ENCODE peak calls at places on chromosomes 13 and 19, in five cellular contexts. Z is suprapubic skin, I is choroid plexus epithelial cell, W is type B pancreatic cell, A is astrocyte. S is an unnamed sample.

GRCh38 chr19:35100588-35101533 is 14.8 kb upstream of the FXYD3 start:
- DNase-seq in Z (no peak), I (no peak), W (no peak), A (no peak), S (no peak)

GRCh38 chr13:109764474-109765292 is 21.7 kb downstream of the IRS2 start:
- DNase-seq in Z (no peak), I (no peak), W (no peak), A (peak), S (no peak)

GRCh38 chr13:111472559-111473460 is 152.4 kb downstream of the TEX29 start:
- DNase-seq in Z (peak), I (no peak), W (peak), A (no peak), S (no peak)

GRCh38 chr19:2055871-2056809 is 5.1 kb upstream of the MKNK2 start:
- DNase-seq in Z (no peak), I (peak), W (peak), A (peak), S (no peak)

GRCh38 chr13:39788097-39788496 is 132.6 kb downstream of the COG6 start:
- DNase-seq in Z (no peak), I (no peak), W (no peak), A (no peak), S (no peak)

GRCh38 chr19:13430790-13431582 is 75.3 kb downstream of the CACNA1A start:
- DNase-seq in Z (no peak), I (peak), W (no peak), A (peak), S (peak)

GRCh38 chr13:43514326-43514725 is 272.4 kb downstream of the ENOX1 start:
- DNase-seq in Z (no peak), I (no peak), W (no peak), A (no peak), S (no peak)

GRCh38 chr19:9309974-9310446 is 372 bp upstream of the ZNF699 start:
- DNase-seq in Z (peak), I (peak), W (peak), A (no peak), S (peak)

GRCh38 chr13:98246538-98247172 is 69.6 kb upstream of the RNF113B start:
- DNase-seq in Z (no peak), I (no peak), W (no peak), A (no peak), S (no peak)

GRCh38 chr19:47228937-47229673 is 1.9 kb downstream of the BBC3 start:
- DNase-seq in Z (no peak), I (peak), W (no peak), A (peak), S (no peak)

GRCh38 chr13:25802579-25802978 is 249.2 kb downstream of the SHISA2 start:
- DNase-seq in Z (no peak), I (no peak), W (no peak), A (no peak), S (no peak)

GRCh38 chr19:15550273-15550672 is 41.9 kb downstream of the CYP4F22 start:
- DNase-seq in Z (no peak), I (no peak), W (no peak), A (no peak), S (no peak)

GRCh38 chr13:41159174-41159573 is 26.6 kb upstream of the KBTBD6 start:
- DNase-seq in Z (no peak), I (no peak), W (no peak), A (no peak), S (no peak)

GRCh38 chr13:32695602-32696250 is 109.5 kb downstream of the PDS5B start:
- DNase-seq in Z (no peak), I (peak), W (no peak), A (peak), S (no peak)

GRCh38 chr13:76886005-76886291 is 257 bp downstream of the KCTD12 start:
- DNase-seq in Z (no peak), I (no peak), W (no peak), A (no peak), S (no peak)

GRCh38 chr13:76882431-76882830 is 3.8 kb downstream of the KCTD12 start:
- DNase-seq in Z (no peak), I (peak), W (no peak), A (peak), S (no peak)

GRCh38 chr13:76884571-76885202 is 1.5 kb downstream of the KCTD12 start:
- DNase-seq in Z (no peak), I (peak), W (no peak), A (peak), S (no peak)

GRCh38 chr13:76885203-76886004 is 801 bp downstream of the KCTD12 start:
- DNase-seq in Z (peak), I (peak), W (peak), A (peak), S (peak)

DNA sequence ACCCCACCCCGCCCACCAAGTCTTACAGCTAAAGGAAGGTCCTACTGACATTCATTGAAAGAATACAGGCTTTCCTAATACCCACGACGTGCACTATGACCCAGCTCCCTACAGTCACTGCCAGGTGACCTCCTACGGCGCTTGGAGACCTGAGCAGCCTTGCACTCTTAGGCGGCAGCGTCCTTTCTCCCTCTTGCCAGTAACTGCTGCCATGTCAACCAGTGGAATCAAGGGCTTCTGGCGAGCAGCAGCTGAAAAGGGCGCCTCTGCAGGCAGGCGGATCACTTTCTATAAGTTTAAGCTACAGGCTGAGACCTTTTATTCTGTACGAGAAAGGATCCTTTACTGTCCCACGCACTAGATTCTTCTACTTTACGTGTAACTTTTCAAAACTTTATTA is 2.0 kb downstream of the KCTD12 start:
- DNase-seq in Z (no peak), I (peak), W (no peak), A (no peak), S (no peak)
- TF ChIP-seq CTCF in Z (no peak), I (peak), W (peak), A (peak), S (peak)

GRCh38 chr19:57242821-57243220 is 2.4 kb downstream of the ZNF805 start:
- DNase-seq in Z (no peak), I (no peak), W (peak), A (no peak), S (no peak)
- TF ChIP-seq CTCF in Z (no peak), I (no peak), W (no peak), A (no peak), S (no peak)

DNA sequence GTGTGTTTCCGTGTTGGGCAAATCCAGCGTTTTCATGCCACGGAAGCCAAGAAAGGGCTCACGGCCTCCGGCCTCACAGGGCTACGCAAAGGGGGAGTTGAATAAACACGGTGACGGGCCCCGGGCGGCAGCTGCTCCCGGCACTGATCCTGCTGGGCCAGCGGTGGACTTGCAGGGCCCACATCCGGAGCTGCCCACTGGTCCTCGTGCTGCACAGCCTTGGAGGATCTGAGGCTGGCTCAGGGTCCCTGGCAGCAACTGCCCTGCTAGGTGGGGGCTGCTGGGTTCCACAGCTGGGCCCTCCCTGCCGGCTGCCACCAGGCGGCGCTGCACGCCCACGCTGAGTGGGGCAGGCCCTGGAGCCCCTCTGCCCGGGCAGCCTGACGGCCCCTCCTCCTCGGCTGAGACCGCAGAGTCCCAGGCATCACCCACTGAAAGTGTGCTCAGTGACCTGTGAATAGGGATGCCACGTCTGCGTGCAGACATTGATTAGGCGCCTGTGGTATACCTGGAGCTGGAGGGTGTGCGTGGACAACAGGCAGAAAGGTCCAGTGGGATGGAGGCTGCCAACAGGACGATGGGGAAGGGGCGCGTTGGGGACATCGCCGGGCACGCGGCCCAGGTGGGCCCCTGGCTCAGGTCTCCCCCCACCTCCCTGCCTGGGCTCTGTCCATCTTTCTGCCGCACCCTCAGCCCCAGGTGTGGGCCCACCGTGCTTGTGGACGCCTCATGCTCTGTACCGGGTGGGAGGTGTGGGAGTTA is 5.3 kb upstream of the HCN2 start:
- DNase-seq in Z (no peak), I (peak), W (no peak), A (no peak), S (peak)
- TF ChIP-seq CTCF in Z (peak), I (peak), W (peak), A (peak), S (peak)

DNA sequence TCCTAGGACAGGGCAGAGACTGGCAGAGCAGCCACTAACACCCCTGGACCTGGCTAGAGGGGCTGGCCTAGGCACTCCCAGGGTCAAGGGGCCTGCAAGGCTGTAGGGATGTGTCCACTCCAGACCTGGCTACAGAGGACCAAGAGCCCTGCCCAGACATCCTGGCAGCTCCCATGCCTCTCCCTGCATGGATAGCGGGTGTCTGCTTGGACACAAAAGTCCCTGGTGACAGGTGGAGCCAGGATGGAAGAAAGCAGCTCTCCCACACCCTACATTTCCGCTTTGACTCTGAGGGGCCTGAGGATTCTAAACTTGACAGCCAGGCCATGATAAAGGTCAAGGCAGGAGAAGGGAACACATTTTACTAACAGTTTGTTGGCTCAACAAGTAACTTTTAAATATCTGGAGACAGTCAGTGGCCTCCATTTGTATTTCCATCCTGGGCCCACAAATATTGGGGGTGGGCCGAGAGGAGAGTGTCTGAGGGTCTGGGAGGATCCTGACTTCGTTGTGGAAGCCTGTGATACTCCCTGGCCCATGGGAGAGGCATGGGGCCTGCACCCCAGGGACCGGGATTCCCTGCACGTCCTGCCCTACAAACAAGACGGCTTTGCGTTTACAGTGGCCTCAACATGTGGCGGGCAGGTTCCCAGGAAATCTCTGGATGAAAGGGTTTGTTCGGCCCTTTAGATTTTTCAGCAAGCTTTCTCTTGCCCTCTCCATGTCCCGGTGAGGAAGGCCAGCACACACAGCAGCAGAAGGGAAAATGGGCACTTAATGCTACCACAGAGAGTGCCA is 19.8 kb upstream of the SLC7A9 start:
- DNase-seq in Z (no peak), I (no peak), W (no peak), A (no peak), S (no peak)
- TF ChIP-seq CTCF in Z (no peak), I (no peak), W (no peak), A (no peak), S (no peak)

DNA sequence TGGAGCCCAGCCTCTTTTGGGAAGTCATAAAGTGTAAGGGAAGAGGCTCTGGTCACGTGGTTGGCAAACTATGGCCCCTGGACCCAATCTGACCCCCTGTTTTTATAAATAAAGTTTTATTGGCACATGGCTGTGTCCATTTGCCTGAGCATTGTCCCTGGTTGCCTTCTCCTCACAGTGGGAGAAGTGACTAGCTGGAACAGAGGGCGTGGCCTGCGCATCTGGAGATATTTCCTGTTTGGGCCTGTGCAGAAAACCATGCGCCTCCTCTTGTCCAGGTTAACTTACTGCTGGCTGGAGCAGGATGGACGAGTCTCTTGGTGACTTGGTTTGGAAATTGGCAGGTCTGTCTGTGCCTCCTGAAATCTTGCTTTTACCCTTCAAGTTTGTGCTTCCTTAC is 48.3 kb downstream of the KDM4B start:
- DNase-seq in Z (no peak), I (peak), W (no peak), A (no peak), S (no peak)
- TF ChIP-seq CTCF in Z (no peak), I (no peak), W (no peak), A (no peak), S (no peak)

DNA sequence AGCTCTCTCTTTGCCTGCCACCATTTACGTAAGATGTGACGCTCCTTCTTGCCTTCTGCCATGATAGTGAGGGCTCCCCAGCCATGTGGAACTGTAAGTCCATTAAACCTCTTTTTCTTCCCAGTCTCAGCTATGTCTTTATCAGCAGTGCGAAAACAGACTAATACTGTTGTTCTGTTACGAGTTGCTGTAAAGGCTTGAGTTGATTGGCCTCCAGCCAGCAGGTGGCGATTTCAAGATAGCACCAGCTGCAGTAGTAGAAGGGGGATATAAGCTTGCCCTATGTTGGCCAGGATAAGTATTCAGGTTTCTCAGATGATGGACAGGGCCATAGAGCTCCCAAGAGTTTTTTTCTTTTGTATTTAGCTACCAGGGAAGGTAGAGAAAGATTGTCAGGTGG is 385.5 kb downstream of the MZT1 start:
- DNase-seq in Z (no peak), I (no peak), W (no peak), A (no peak), S (no peak)
- TF ChIP-seq CTCF in Z (no peak), I (no peak), W (no peak), A (no peak), S (no peak)

GRCh38 chr13:28753946-28754345 is 35.2 kb upstream of the SLC46A3 start:
- DNase-seq in Z (no peak), I (no peak), W (no peak), A (no peak), S (no peak)

GRCh38 chr13:28751210-28751935 is 32.6 kb upstream of the SLC46A3 start:
- DNase-seq in Z (no peak), I (no peak), W (no peak), A (no peak), S (no peak)

GRCh38 chr13:28755546-28755870 is 36.7 kb upstream of the SLC46A3 start:
- DNase-seq in Z (no peak), I (no peak), W (no peak), A (no peak), S (no peak)

GRCh38 chr13:28754698-28755545 is 36.2 kb upstream of the SLC46A3 start:
- DNase-seq in Z (no peak), I (peak), W (no peak), A (no peak), S (no peak)

DNA sequence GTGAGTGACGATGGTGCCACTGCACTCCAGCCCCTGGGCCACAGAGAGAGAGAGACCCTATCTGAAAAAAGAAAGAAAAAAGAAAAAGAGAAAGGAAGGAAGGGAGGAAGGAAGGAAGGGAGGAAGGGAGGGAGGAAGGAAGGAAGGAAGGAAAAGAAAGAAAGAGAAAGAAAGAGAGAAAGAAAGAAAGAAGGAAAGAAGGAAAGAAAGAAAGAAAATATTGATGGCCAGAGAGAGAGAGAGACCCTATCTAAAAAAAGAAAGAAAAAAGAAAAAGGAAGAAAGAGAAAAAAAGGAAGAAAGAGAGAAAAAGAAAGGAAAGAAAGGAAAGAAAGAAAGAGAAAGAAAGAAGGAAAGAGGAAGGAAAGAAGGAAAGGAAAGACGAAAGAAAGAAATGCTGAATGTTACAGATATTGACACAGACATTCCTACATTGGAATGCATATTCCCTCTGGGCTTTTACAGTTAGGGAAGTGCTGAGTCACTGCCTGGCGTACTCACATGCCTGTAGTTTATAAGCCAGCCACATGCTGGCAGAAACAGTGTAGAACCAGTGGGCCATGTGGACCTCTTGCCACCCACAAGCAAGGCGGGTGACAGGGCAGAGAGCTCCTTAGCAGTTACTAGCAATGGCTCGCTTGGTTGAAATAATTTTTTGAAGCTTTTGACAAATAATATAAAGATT is 34.6 kb upstream of the SLC46A3 start:
- DNase-seq in Z (no peak), I (peak), W (no peak), A (peak), S (no peak)
- TF ChIP-seq CTCF in Z (no peak), I (peak), W (peak), A (no peak), S (no peak)

GRCh38 chr13:31174018-31174417 is 12.3 kb upstream of the HSPH1 start:
- DNase-seq in Z (no peak), I (peak), W (no peak), A (peak), S (no peak)
- TF ChIP-seq CTCF in Z (no peak), I (peak), W (peak), A (no peak), S (peak)

S was measured in progenitor cell of endocrine pancreas.